ENCODE peak calls at places on chromosomes 16 and 17, in six cellular contexts. E is neuronal stem cell, X is mesenchymal stem cell, I is IMR-90, Q is mesendoderm, G is trophoblast cell. J is an unnamed sample.
A peak's percentile ranks its signal among the peaks of the same experiment; 100 is the strongest.

GRCh38 chr17:29430275-29430674 is 40.1 kb downstream of the TAOK1 start:
- DNase-seq in E (no peak), X (no peak), I (no peak), Q (no peak), G (no peak), J (no peak)

GRCh38 chr16:87968541-87968940 is 17.3 kb downstream of the BANP start:
- DNase-seq in E (no peak), X (no peak), I (peak; percentile 93), Q (no peak), G (no peak), J (no peak)

GRCh38 chr17:77565166-77565565 is 393.3 kb upstream of the TNRC6C start:
- DNase-seq in E (no peak), X (no peak), I (no peak), Q (no peak), G (no peak), J (no peak)

GRCh38 chr16:17377360-17378324 is 93.1 kb downstream of the XYLT1 start:
- DNase-seq in E (peak; percentile 47), X (no peak), I (no peak), Q (no peak), G (no peak), J (no peak)

GRCh38 chr17:79053251-79053925 is 21.2 kb upstream of the ENGASE start:
- DNase-seq in E (no peak), X (no peak), I (peak; percentile 31), Q (no peak), G (no peak), J (no peak)

GRCh38 chr17:39759204-39759603 is 21.5 kb downstream of the GRB7 start:
- DNase-seq in E (no peak), X (no peak), I (no peak), Q (no peak), G (no peak), J (no peak)

GRCh38 chr17:74164446-74165045 is 38.9 kb upstream of the RPL38 start:
- DNase-seq in E (no peak), X (no peak), I (no peak), Q (no peak), G (no peak), J (peak; percentile 17)

GRCh38 chr16:85169333-85170065 is 57.2 kb upstream of the CIBAR2 start:
- DNase-seq in E (no peak), X (no peak), I (no peak), Q (peak; percentile 44), G (no peak), J (no peak)

GRCh38 chr17:83122834-83123233 is 43.4 kb downstream of the METRNL start:
- DNase-seq in E (no peak), X (no peak), I (no peak), Q (no peak), G (no peak), J (peak; percentile 36)

GRCh38 chr17:77424585-77425344 is 284.0 kb downstream of the SEC14L1 start:
- DNase-seq in E (no peak), X (peak; percentile 99), I (peak; percentile 96), Q (no peak), G (no peak), J (no peak)

GRCh38 chr16:89052824-89053724 is 40.6 kb upstream of the ACSF3 start:
- DNase-seq in E (no peak), X (no peak), I (peak; percentile 2), Q (no peak), G (no peak), J (no peak)

GRCh38 chr16:17452931-17453330 is 17.8 kb downstream of the XYLT1 start:
- DNase-seq in E (no peak), X (no peak), I (peak; percentile 44), Q (no peak), G (no peak), J (no peak)

GRCh38 chr17:77396610-77397009 is 255.8 kb downstream of the SEC14L1 start:
- DNase-seq in E (no peak), X (no peak), I (no peak), Q (no peak), G (no peak), J (no peak)

GRCh38 chr16:25905810-25906209 is 214.1 kb downstream of the HS3ST4 start:
- DNase-seq in E (no peak), X (no peak), I (no peak), Q (no peak), G (no peak), J (no peak)

GRCh38 chr17:50184611-50185398 is 16.6 kb downstream of the COL1A1 start:
- DNase-seq in E (no peak), X (peak; percentile 64), I (peak; percentile 62), Q (peak; percentile 50), G (peak; percentile 20), J (no peak)

GRCh38 chr17:41520821-41521521 is 2.3 kb upstream of the KRT15 start:
- DNase-seq in E (no peak), X (no peak), I (no peak), Q (no peak), G (no peak), J (no peak)

GRCh38 chr16:3058173-3059030 is 7.0 kb upstream of the IL32 start:
- DNase-seq in E (peak; percentile 23), X (peak; percentile 43), I (no peak), Q (peak; percentile 81), G (no peak), J (peak; percentile 85)

GRCh38 chr16:2736476-2737237 is 15.8 kb upstream of the SRRM2 start:
- DNase-seq in E (no peak), X (no peak), I (no peak), Q (no peak), G (no peak), J (no peak)

GRCh38 chr17:35084987-35085386 is 21.5 kb upstream of the RFFL start:
- DNase-seq in E (no peak), X (no peak), I (peak; percentile 72), Q (peak; percentile 21), G (no peak), J (no peak)

GRCh38 chr17:1460233-1460632 is 4.2 kb upstream of the CRK start:
- DNase-seq in E (no peak), X (no peak), I (no peak), Q (no peak), G (no peak), J (no peak)

GRCh38 chr16:2242598-2242997 is 6.4 kb downstream of the DNASE1L2 start:
- DNase-seq in E (no peak), X (no peak), I (no peak), Q (no peak), G (no peak), J (no peak)

GRCh38 chr16:87324411-87325275 is 7.5 kb upstream of the C16orf95 start:
- DNase-seq in E (peak; percentile 56), X (peak; percentile 34), I (peak; percentile 10), Q (peak; percentile 63), G (no peak), J (peak; percentile 69)

GRCh38 chr17:29131814-29132682 is 48.1 kb downstream of the MYO18A start:
- DNase-seq in E (no peak), X (peak; percentile 90), I (peak; percentile 86), Q (no peak), G (no peak), J (no peak)

GRCh38 chr17:60439501-60439900 is 17.2 kb downstream of the CHCT1 start:
- DNase-seq in E (no peak), X (peak; percentile 42), I (peak; percentile 68), Q (no peak), G (peak; percentile 15), J (no peak)

GRCh38 chr17:2068101-2068518 is 13.2 kb downstream of the HIC1 start:
- DNase-seq in E (no peak), X (peak; percentile 93), I (peak; percentile 90), Q (no peak), G (peak; percentile 54), J (no peak)

GRCh38 chr16:74279266-74279665 is 17.3 kb upstream of the PSMD7 start:
- DNase-seq in E (no peak), X (no peak), I (no peak), Q (no peak), G (no peak), J (no peak)

GRCh38 chr16:8173111-8173644 is 417.1 kb downstream of the TMEM114 start:
- DNase-seq in E (peak; percentile 85), X (peak; percentile 8), I (peak; percentile 28), Q (peak; percentile 96), G (peak; percentile 70), J (peak; percentile 91)

GRCh38 chr16:11534262-11534661 is 52.5 kb downstream of the LITAF start:
- DNase-seq in E (no peak), X (no peak), I (no peak), Q (no peak), G (no peak), J (no peak)

GRCh38 chr17:47204722-47205418 is 4.3 kb upstream of the MYL4 start:
- DNase-seq in E (no peak), X (peak; percentile 72), I (peak; percentile 47), Q (peak; percentile 10), G (peak; percentile 19), J (no peak)
- H3K23ac ChIP-seq in E (no peak overlapping the region), X (no peak overlapping the region), I (peak overlapping the region; percentile 58), Q (no peak overlapping the region), G (no peak overlapping the region), J (no peak overlapping the region)

GRCh38 chr17:61833536-61834203 is 29.7 kb downstream of the BRIP1 start:
- DNase-seq in E (no peak), X (peak; percentile 66), I (peak; percentile 76), Q (peak; percentile 86), G (peak; percentile 31), J (no peak)

GRCh38 chr17:61832463-61832862 is 30.9 kb downstream of the BRIP1 start:
- DNase-seq in E (no peak), X (no peak), I (no peak), Q (no peak), G (no peak), J (no peak)

GRCh38 chr17:61836266-61837174 is 26.8 kb downstream of the BRIP1 start:
- DNase-seq in E (no peak), X (no peak), I (peak; percentile 11), Q (no peak), G (no peak), J (no peak)

GRCh38 chr17:61837175-61838051 is 25.9 kb downstream of the BRIP1 start:
- DNase-seq in E (peak; percentile 27), X (peak; percentile 72), I (peak; percentile 81), Q (peak; percentile 57), G (peak; percentile 60), J (no peak)

DNA sequence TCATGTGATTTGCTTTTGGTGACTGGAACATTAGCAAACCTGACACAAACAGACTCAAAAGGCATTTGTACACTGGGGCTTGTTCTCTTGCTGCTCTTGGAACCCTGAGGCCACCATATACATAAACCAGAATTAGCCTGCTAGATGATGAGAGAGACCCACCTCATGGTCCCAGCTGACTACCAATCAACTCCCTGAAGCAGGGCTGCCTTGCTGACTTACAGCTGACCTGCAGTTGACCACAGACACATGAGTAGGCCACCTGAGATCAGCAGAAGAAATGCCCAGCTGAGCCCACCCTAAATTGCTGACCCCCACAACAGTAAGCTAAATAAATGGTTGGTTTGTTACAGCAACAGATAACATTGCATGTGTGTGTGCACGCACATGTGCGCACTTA is 28.7 kb downstream of the BRIP1 start:
- DNase-seq in E (no peak), X (no peak), I (no peak), Q (no peak), G (no peak), J (no peak)
- H3K23ac ChIP-seq in E (no peak overlapping the region), X (no peak overlapping the region), I (peak overlapping the region; percentile 35), Q (no peak overlapping the region), G (no peak overlapping the region), J (no peak overlapping the region)

GRCh38 chr16:67683767-67684166 is 17.2 kb downstream of the C16orf86 start:
- DNase-seq in E (no peak), X (no peak), I (no peak), Q (no peak), G (no peak), J (no peak)
- H3K23ac ChIP-seq in E (no peak overlapping the region), X (no peak overlapping the region), I (no peak overlapping the region), Q (no peak overlapping the region), G (no peak overlapping the region), J (no peak overlapping the region)

GRCh38 chr17:81927653-81928496 is at the start of gene MAFG:
- DNase-seq in E (peak; percentile 98), X (peak; percentile 95), I (peak; percentile 90), Q (peak; percentile 97), G (peak; percentile 91), J (peak; percentile 96)
- H3K23ac ChIP-seq in E (peak within 1 kb of the TSS; percentile 98), X (peak within 1 kb of the TSS; percentile 24), I (peak within 1 kb of the TSS; percentile 72), Q (peak within 1 kb of the TSS; percentile 32), G (no peak within 1 kb of the TSS), J (no peak within 1 kb of the TSS)